ENCODE peak calls at places on chromosomes 13 and 19, in five cellular contexts. E is kidney, W is fibroblast of villous mesenchyme, I is fibroblast of pulmonary artery, K is thoracic aorta. T is an unnamed sample.

GRCh38 chr13:98307744-98308524 is 130.9 kb upstream of the RNF113B start:
- DNase-seq in E (no peak), W (peak; percentile 89), I (peak; percentile 62), K (no peak), T (peak; percentile 41)

GRCh38 chr13:68872338-68872737 is 1235.3 kb upstream of the ATXN8OS start:
- DNase-seq in E (no peak), W (no peak), I (no peak), K (no peak), T (no peak)

GRCh38 chr19:57537953-57538547 is 10.9 kb downstream of the ZNF549 start:
- DNase-seq in E (no peak), W (no peak), I (peak; percentile 7), K (no peak), T (peak; percentile 14)

GRCh38 chr13:99057310-99057975 is 79.6 kb upstream of the DOCK9 start:
- DNase-seq in E (no peak), W (peak; percentile 83), I (peak; percentile 68), K (no peak), T (peak; percentile 86)

GRCh38 chr19:23823952-23824389 is 65.3 kb upstream of the ZNF681 start:
- DNase-seq in E (no peak), W (no peak), I (no peak), K (no peak), T (no peak)

GRCh38 chr13:70107498-70108271 is at the start of gene ATXN8OS:
- DNase-seq in E (peak; percentile 67), W (no peak), I (no peak), K (no peak), T (no peak)

GRCh38 chr13:91609353-91609752 is 210.9 kb downstream of the GPC5 start:
- DNase-seq in E (no peak), W (no peak), I (peak; percentile 6), K (no peak), T (peak; percentile 47)

GRCh38 chr19:43780706-43781525 is at the start of gene KCNN4:
- DNase-seq in E (peak; percentile 74), W (peak; percentile 25), I (peak; percentile 19), K (no peak), T (peak; percentile 73)

GRCh38 chr13:35144496-35144895 is 202.4 kb downstream of the NBEA start:
- DNase-seq in E (no peak), W (no peak), I (peak; percentile 52), K (no peak), T (peak; percentile 51)

GRCh38 chr13:94362411-94362909 is 117.0 kb downstream of the DCT start:
- DNase-seq in E (no peak), W (peak; percentile 91), I (peak; percentile 93), K (peak; percentile 33), T (peak; percentile 92)

GRCh38 chr13:98202026-98202425 is 25.0 kb upstream of the RNF113B start:
- DNase-seq in E (no peak), W (no peak), I (no peak), K (no peak), T (no peak)

GRCh38 chr19:19098703-19099632 is 35.2 kb downstream of the SLC25A42 start:
- DNase-seq in E (no peak), W (no peak), I (no peak), K (no peak), T (no peak)

GRCh38 chr13:91024157-91024792 is 323.2 kb upstream of the MIR17HG start:
- DNase-seq in E (no peak), W (no peak), I (no peak), K (no peak), T (no peak)

GRCh38 chr13:101712026-101712348 is 259.5 kb downstream of the ITGBL1 start:
- DNase-seq in E (no peak), W (no peak), I (no peak), K (no peak), T (no peak)

GRCh38 chr13:113956571-113956970 is 17.3 kb downstream of the C13orf46 start:
- DNase-seq in E (peak; percentile 50), W (no peak), I (no peak), K (no peak), T (no peak)

GRCh38 chr13:97302611-97303010 is 80.5 kb downstream of the MBNL2 start:
- DNase-seq in E (no peak), W (no peak), I (no peak), K (no peak), T (no peak)

GRCh38 chr13:114115191-114115671 is 17.2 kb downstream of the RASA3 start:
- DNase-seq in E (peak; percentile 88), W (peak; percentile 95), I (peak; percentile 84), K (no peak), T (peak; percentile 80)

DNA sequence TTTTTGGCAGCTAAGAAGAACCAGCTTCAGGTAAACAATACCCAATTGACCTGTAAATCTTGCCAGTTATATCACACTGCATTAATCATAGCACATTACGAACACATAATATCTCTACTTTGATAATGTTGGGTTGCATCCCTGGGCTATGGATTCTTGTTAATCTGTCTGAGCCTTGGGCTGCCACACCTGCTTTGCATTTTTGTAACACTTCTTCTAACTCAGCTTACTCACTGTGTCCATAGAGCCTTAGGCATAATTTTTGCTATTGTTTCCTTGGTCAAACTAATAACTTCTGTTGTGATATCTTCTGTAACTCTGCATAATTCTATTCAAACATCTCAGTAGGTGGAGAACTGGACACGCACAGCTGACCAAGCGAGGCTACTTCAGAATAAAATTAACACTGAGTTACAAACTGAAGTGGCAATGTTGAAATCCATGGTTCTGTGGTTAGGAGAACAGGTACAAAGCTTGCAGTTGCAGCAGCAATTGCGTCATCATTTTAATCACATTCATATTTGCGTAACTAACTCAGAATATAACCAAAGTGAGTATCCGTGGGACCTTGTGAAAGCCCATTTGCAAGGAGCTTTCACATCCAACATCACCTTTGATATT is 6.4 kb downstream of the ZNF350 start:
- DNase-seq in E (no peak), W (peak; percentile 34), I (peak; percentile 29), K (no peak), T (peak; percentile 4)
- H3K4me3 ChIP-seq in E (no peak overlapping the region), W (no peak overlapping the region), I (no peak overlapping the region), K (no peak overlapping the region), T (no peak overlapping the region)

DNA sequence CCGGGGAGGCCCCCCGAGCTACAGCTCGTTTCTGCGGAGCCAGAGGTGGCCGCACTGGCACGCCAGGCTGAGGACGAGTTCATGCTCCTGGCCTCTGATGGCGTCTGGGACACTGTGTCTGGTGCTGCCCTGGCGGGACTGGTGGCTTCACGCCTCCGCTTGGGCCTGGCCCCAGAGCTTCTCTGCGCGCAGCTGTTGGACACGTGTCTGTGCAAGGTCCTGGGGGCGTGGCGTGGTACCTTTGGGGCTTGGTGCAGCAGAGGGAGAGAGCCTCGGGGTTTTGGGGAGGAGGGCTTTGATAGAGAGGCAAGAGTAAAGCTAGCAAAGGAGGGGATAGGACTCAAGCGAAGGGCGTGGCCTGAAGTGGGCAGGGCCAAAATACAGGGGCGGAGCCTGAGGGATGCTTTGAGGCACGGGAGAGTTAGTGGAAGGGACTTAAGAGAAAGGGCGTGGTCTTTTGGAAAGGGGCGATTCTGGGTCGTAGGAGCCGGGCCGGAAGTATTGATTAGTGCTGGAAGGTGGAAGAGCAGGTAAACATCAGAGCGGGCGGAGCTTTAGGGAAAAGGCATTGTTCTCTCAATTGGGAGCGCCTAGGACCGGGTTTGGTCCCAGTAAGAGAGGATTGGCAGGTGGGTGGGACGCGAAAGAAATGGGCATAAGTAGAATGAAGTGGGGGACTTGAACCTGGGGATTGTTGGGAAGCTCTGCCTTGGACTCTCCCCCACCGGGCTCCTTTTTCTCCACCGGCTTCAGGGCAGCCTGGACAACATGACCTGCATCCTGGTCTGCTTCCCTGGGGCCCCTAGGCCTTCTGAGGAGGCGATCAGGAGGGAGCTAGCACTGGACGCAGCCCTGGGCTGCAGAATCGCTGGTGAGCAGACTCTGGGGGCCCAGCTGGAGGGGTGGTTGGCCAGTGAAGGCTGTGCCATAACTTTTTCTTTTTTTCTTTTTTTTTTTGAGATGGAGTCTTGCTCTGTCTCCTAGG is 1.2 kb downstream of the PPM1N start:
- DNase-seq in E (peak; percentile 85), W (peak; percentile 36), I (no peak), K (no peak), T (peak; percentile 53)
- H3K4me3 ChIP-seq in E (no peak overlapping the region), W (no peak overlapping the region), I (no peak overlapping the region), K (peak overlapping the region; percentile 52), T (no peak overlapping the region)

DNA sequence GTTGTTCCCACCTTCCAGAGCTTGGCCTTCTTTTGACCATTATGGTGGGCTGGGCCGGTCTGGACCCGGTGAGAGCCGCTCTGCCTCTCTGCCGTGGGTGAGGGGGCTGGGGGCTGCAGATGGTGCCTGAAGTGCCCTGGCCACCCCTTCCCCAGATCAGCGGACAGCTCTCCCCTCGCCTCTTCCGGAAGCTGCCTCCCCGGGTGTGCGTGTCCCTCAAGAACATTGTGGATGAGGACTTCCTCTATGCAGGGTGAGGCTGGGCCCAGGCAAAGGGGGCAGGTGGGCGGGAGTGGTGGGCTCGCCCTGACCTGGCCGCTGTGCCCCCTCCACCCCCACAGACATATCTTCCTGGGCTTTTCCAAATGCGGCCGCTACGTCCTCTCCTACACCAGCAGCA is 1.9 kb downstream of the DCAF15 start:
- DNase-seq in E (no peak), W (no peak), I (no peak), K (no peak), T (no peak)
- H3K4me3 ChIP-seq in E (no peak overlapping the region), W (no peak overlapping the region), I (no peak overlapping the region), K (no peak overlapping the region), T (no peak overlapping the region)

DNA sequence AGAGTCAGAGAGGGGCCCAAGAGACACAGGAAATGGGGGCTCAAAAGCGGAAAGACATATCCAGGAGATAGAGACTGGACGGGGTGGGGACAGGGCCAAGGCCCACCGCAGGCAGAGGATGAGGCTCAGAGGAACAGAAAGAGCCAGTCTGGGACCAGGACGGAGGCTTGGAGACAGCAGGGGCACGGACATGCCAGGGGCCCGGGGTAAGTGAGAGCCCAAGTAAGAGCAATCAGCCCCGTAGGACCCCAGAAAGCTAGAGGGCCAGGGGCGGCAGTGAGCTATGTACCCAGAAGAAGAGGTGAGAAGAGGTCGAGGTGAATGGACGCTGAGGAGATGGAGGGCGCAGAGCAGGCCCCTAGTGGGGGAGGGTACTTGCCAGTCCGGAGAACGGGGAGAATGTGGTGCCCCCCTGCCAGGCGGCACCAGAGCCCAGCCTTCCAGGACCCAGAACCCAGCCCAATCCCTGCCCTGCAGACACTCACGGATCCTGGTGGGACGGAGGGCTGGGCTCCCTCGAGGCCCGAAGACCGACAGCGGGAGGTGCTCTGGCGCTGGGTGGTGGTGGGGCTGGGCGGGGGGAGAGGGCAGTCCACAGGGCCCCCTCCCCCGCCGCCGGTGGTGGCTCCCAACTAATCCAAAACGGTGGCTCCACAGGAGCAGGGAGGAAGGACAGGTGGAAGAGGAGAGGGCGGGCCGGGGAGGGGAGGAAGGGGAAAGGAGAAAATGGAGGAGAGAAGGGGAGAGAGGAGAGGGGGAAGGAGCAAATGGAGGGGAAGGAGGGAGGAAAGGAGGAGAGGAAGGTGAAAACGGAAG is 1.0 kb downstream of the GRIK5 start:
- DNase-seq in E (peak; percentile 68), W (no peak), I (no peak), K (no peak), T (no peak)
- H3K4me3 ChIP-seq in E (no peak overlapping the region), W (no peak overlapping the region), I (no peak overlapping the region), K (peak overlapping the region; percentile 82), T (no peak overlapping the region)

GRCh38 chr19:6970021-6970420 is 51.2 kb downstream of the MBD3L2B start:
- DNase-seq in E (no peak), W (no peak), I (no peak), K (no peak), T (no peak)

GRCh38 chr19:6969490-6969889 is 51.7 kb downstream of the MBD3L2B start:
- DNase-seq in E (no peak), W (no peak), I (no peak), K (no peak), T (no peak)

GRCh38 chr19:6967962-6968361 is 53.3 kb downstream of the MBD3L2B start:
- DNase-seq in E (no peak), W (no peak), I (no peak), K (no peak), T (no peak)

GRCh38 chr19:6970478-6970877 is 50.8 kb downstream of the MBD3L2B start:
- DNase-seq in E (no peak), W (no peak), I (no peak), K (no peak), T (no peak)

GRCh38 chr19:6971366-6971765 is 49.9 kb downstream of the MBD3L2B start:
- DNase-seq in E (no peak), W (peak; percentile 2), I (no peak), K (no peak), T (no peak)
- H3K4me3 ChIP-seq in E (no peak overlapping the region), W (no peak overlapping the region), I (no peak overlapping the region), K (no peak overlapping the region), T (no peak overlapping the region)